ENCODE peak calls at places on chromosomes 13 and 19, in six cellular contexts. K is colonic mucosa, C is psoas muscle, W is stomach, V is GM12864, M is cardiac muscle cell. R is an unnamed sample.

GRCh38 chr13:98273067-98273823 is 96.2 kb upstream of the RNF113B start:
- DNase-seq in K (no peak), C (no peak), W (no peak), V (no peak), M (no peak), R (no peak)

GRCh38 chr13:27007166-27007565 is 164.4 kb downstream of the USP12 start:
- DNase-seq in K (peak), C (no peak), W (no peak), V (no peak), M (no peak), R (peak)

GRCh38 chr13:43289458-43290255 is 266.3 kb downstream of the DNAJC15 start:
- DNase-seq in K (no peak), C (no peak), W (no peak), V (no peak), M (no peak), R (no peak)

GRCh38 chr19:7376151-7376852 is 27.6 kb downstream of the ARHGEF18 start:
- DNase-seq in K (no peak), C (no peak), W (no peak), V (no peak), M (no peak), R (no peak)

GRCh38 chr19:48196321-48196761 is 25.9 kb downstream of the ZSWIM9 start:
- DNase-seq in K (no peak), C (no peak), W (no peak), V (no peak), M (peak), R (no peak)

GRCh38 chr19:465056-465816 is 4.4 kb upstream of the SHC2 start:
- DNase-seq in K (no peak), C (no peak), W (no peak), V (no peak), M (no peak), R (no peak)

GRCh38 chr13:100513987-100514670 is 74.5 kb downstream of the GGACT start:
- DNase-seq in K (no peak), C (no peak), W (no peak), V (no peak), M (peak), R (no peak)

GRCh38 chr13:74889321-74889720 is 592.6 kb downstream of the TBC1D4 start:
- DNase-seq in K (no peak), C (no peak), W (no peak), V (no peak), M (peak), R (no peak)

GRCh38 chr19:58416631-58417030 is 8.2 kb downstream of the ZNF584 start:
- DNase-seq in K (no peak), C (no peak), W (no peak), V (no peak), M (no peak), R (no peak)

GRCh38 chr13:105587786-105588185 is 947.7 kb downstream of the EFNB2 start:
- DNase-seq in K (no peak), C (no peak), W (no peak), V (no peak), M (no peak), R (no peak)

GRCh38 chr19:2391118-2391725 is 31.2 kb downstream of the TMPRSS9 start:
- DNase-seq in K (peak), C (no peak), W (peak), V (peak), M (peak), R (no peak)

GRCh38 chr19:14138576-14139265 is 2.3 kb upstream of the ASF1B start:
- DNase-seq in K (no peak), C (no peak), W (no peak), V (no peak), M (peak), R (no peak)

GRCh38 chr13:40236566-40237168 is 429.8 kb downstream of the FOXO1 start:
- DNase-seq in K (no peak), C (peak), W (no peak), V (no peak), M (peak), R (no peak)

GRCh38 chr19:41377977-41378707 is 1.8 kb downstream of the TMEM91 start:
- DNase-seq in K (no peak), C (peak), W (no peak), V (no peak), M (no peak), R (peak)

GRCh38 chr19:5036733-5037681 is 68.1 kb downstream of the KDM4B start:
- DNase-seq in K (no peak), C (peak), W (no peak), V (no peak), M (peak), R (peak)

GRCh38 chr13:105035092-105035491 is 1500.4 kb downstream of the EFNB2 start:
- DNase-seq in K (no peak), C (no peak), W (no peak), V (no peak), M (no peak), R (no peak)

GRCh38 chr13:66700336-66700735 is 529.8 kb downstream of the PCDH9 start:
- DNase-seq in K (no peak), C (no peak), W (no peak), V (no peak), M (no peak), R (no peak)

GRCh38 chr13:27375686-27376326 is 48.6 kb upstream of the GTF3A start:
- DNase-seq in K (peak), C (peak), W (peak), V (no peak), M (peak), R (peak)

GRCh38 chr13:38135590-38135989 is 214.1 kb upstream of the UFM1 start:
- DNase-seq in K (no peak), C (no peak), W (no peak), V (no peak), M (no peak), R (no peak)

GRCh38 chr13:77563110-77563509 is 27.6 kb downstream of the SCEL start:
- DNase-seq in K (no peak), C (no peak), W (no peak), V (no peak), M (peak), R (no peak)

GRCh38 chr13:73809561-73809960 is 324.6 kb downstream of the KLF12 start:
- DNase-seq in K (no peak), C (no peak), W (no peak), V (no peak), M (peak), R (no peak)

DNA sequence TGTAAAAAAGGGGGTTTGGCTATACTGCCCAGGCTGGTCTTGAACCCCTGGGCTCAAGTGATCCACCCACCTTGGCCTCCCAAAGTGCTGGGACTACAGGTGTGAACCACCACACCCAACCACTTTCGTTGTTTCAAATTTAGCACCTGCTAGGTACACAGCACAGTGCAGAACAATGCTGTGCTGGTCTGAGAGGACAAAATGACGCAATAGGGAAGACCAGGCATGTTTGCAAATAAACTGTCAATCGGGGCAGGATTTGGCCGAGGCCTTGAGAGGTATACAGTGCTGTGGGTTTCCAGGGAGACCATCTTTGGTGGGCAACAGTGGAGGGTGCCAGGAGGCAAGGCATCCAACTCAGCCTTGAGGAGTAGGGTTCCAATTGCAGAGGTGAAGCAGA is 37.0 kb downstream of the ATP12A start:
- DNase-seq in K (no peak), C (peak), W (no peak), V (no peak), M (no peak), R (no peak)
- H3K4me3 ChIP-seq in K (no peak), C (no peak), W (no peak), V (no peak), M (no peak), R (no peak)

GRCh38 chr13:30255696-30256095 is 51.7 kb downstream of the KATNAL1 start:
- DNase-seq in K (no peak), C (no peak), W (no peak), V (no peak), M (no peak), R (no peak)
- TF ChIP-seq CTCF in K (no peak), C (peak), W (no peak), V (no peak), M (no peak), R (no peak)

DNA sequence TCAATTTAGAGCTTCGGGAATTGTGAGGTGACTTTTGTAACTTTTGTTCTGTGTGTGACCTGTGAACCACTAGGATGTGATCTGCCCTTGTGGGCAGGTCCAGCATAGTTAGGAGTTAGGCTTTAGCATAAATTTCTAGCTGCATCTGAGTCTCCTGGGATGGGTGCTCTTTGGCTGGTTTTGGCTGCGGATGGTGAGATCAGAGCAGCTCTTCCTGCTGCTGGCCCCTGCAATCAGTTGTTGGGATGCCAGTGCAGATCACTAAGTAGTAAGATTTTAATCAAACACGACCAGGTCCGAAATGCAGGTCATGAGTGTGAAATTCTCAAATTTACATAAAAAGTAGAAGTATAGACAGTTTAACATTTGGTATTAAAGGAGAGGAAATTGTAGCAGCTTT is 8.5 kb downstream of the CEBPG start:
- DNase-seq in K (no peak), C (no peak), W (no peak), V (no peak), M (no peak), R (no peak)
- H3K4me3 ChIP-seq in K (no peak), C (no peak), W (no peak), V (no peak), M (no peak), R (no peak)

DNA sequence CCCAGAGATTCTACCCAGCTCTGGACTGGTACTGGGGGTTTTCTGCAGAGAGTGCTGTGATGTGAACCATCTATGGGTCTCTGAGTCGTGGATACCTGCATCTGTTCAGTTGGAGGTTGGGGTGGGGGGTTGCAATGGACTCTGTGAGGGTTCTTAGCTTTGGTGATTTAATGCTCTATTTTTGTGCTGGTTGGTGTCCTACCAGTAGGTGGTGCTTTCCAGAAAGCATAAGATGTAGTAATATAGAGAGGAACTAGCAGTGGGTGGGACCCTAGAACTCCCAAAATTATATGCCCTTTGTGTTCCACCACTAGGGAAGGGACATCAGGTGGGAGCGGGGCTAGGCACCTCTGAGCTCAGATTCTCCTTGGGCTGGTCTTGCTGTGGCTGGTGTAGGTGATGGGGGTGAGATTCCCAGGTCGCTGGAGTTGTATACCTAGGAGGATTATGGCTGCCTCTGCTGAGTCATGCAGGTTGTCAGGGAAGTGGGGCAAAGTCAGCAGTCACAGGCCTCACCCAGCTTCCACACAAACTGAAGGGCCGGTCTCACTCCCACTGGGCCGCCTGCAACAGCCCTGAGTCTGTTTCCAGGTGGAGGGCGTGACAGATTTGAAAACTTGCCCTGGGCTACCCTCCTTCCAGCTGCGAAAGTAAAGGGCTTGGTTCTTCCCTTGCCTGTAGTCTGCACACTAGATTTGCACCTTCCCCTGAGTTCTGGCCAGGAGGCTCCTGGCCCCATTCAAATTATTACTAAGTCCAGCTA is 573.0 kb upstream of the SLITRK1 start:
- DNase-seq in K (no peak), C (no peak), W (no peak), V (no peak), M (no peak), R (no peak)
- TF ChIP-seq CTCF in K (no peak), C (no peak), W (no peak), V (no peak), M (peak), R (peak)

GRCh38 chr19:42422092-42422575 is 5.1 kb downstream of the LIPE start:
- DNase-seq in K (no peak), C (no peak), W (no peak), V (no peak), M (no peak), R (no peak)
- H3K4me3 ChIP-seq in K (peak), C (peak), W (peak), V (peak), M (peak), R (peak)

DNA sequence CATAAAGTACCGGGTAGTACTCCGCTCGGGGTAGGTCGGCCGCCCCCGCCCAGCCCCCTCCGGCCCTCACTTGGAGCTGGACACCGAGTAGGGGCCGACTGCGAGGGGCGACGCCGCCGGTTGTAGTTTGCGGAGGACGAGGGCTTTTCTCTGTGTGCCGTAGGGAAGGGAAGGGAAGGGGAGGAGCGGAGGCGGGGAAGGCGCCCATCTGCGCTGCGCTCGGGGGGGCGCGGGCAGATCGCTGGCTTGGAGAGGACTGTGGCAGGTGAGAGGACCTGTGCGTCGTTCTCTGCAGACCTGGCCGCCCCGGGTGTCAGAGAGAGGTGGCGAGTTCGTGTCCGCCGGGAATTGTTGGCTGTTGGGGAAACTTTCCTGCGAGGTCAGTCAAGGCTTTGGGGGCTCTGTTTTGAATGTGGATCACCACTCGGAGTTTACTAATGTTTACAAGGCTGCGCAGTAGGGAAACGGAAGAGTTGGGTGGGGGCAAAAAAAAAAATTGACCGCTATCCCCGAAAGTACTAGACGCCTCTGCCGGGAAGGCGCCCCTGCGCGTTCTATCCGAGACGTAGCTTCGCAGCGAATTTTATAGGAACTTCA is 1.4 kb downstream of the ING1 start:
- DNase-seq in K (peak), C (peak), W (peak), V (no peak), M (peak), R (peak)
- TF ChIP-seq CTCF in K (no peak), C (no peak), W (no peak), V (no peak), M (peak), R (no peak)